ENCODE peak calls at places on chromosomes 16 and 17, in eight cellular contexts. O is stimulated activated CD4-positive, alpha-beta T cell treated with anti-CD3 and anti-CD28 coated beads, Interleukin-2, amount 100 ng/mL, for 48 hours; E is hepatic stellate cell; H is SK-N-MC; U is NCI-H524; K is AG04450; C is SK-MEL-5; A is PC-9. Y is an unnamed sample.

GRCh38 chr16:27444470-27444869 is 42.5 kb downstream of the IL21R start:
- DNase-seq in O (no peak), E (no peak), H (no peak), U (no peak), K (no peak), C (no peak), A (no peak), Y (no peak)

GRCh38 chr17:57597531-57598453 is 147.3 kb downstream of the CCDC182 start:
- DNase-seq in O (peak), E (peak), H (peak), U (peak), K (no peak), C (peak), A (peak), Y (peak)

GRCh38 chr17:37802061-37802460 is 57.2 kb upstream of the HNF1B start:
- DNase-seq in O (no peak), E (no peak), H (no peak), U (no peak), K (no peak), C (no peak), A (no peak), Y (no peak)

GRCh38 chr16:78240459-78241222 is 141.2 kb downstream of the WWOX start:
- DNase-seq in O (no peak), E (no peak), H (no peak), U (no peak), K (no peak), C (no peak), A (peak), Y (no peak)

GRCh38 chr16:84926462-84926861 is 84.9 kb downstream of the ZDHHC7 start:
- DNase-seq in O (no peak), E (no peak), H (no peak), U (no peak), K (no peak), C (no peak), A (no peak), Y (no peak)

GRCh38 chr17:73118876-73119485 is 26.5 kb upstream of the SLC39A11 start:
- DNase-seq in O (no peak), E (no peak), H (no peak), U (peak), K (no peak), C (no peak), A (no peak), Y (no peak)

GRCh38 chr16:75000481-75001081 is 1.8 kb downstream of the ZNRF1 start:
- DNase-seq in O (no peak), E (no peak), H (no peak), U (peak), K (no peak), C (no peak), A (no peak), Y (no peak)

GRCh38 chr17:21042434-21043295 is at the start of gene USP22:
- DNase-seq in O (no peak), E (peak), H (no peak), U (no peak), K (no peak), C (no peak), A (no peak), Y (peak)

GRCh38 chr17:16661217-16661616 is 7.6 kb upstream of the ZNF624 start:
- DNase-seq in O (no peak), E (no peak), H (no peak), U (no peak), K (no peak), C (no peak), A (no peak), Y (no peak)

GRCh38 chr17:44112284-44113280 is 10.9 kb downstream of the HDAC5 start:
- DNase-seq in O (no peak), E (no peak), H (no peak), U (no peak), K (no peak), C (no peak), A (no peak), Y (no peak)

GRCh38 chr17:30378191-30378796 is 433 bp upstream of the CPD start:
- DNase-seq in O (peak), E (peak), H (no peak), U (no peak), K (no peak), C (no peak), A (no peak), Y (peak)

GRCh38 chr17:72376486-72377345 is 255.9 kb downstream of the SOX9 start:
- DNase-seq in O (no peak), E (no peak), H (no peak), U (peak), K (no peak), C (no peak), A (no peak), Y (no peak)

GRCh38 chr16:48547530-48547929 is 62.5 kb downstream of the N4BP1 start:
- DNase-seq in O (no peak), E (no peak), H (no peak), U (no peak), K (no peak), C (no peak), A (no peak), Y (no peak)

GRCh38 chr16:21984062-21984461 is 16.9 kb downstream of the PDZD9 start:
- DNase-seq in O (no peak), E (no peak), H (no peak), U (no peak), K (no peak), C (no peak), A (no peak), Y (no peak)

GRCh38 chr17:37089998-37090397 is 141.2 kb downstream of the AATF start:
- DNase-seq in O (no peak), E (no peak), H (no peak), U (no peak), K (no peak), C (peak), A (no peak), Y (no peak)